ENCODE peak calls at places on chromosome X, in six cellular contexts. One of them, this sample, is unnamed.
A peak's percentile ranks its signal among the peaks of the same experiment; 100 is the strongest.

GRCh38 chrX:41178201-41178600 is 93.0 kb downstream of the USP9X start:
- DNase-seq in CD8-positive, alpha-beta T cell: no peak
- DNase-seq in left lung: no peak
- DNase-seq in tibial nerve: no peak
- DNase-seq in Peyer's patch: no peak
- DNase-seq in psoas muscle: no peak
- DNase-seq in this sample: no peak

GRCh38 chrX:19775830-19776498 is 111.4 kb downstream of the SH3KBP1 start:
- DNase-seq in left lung: no peak
- DNase-seq in psoas muscle: no peak
- DNase-seq in Peyer's patch: no peak
- DNase-seq in CD8-positive, alpha-beta T cell: no peak
- DNase-seq in tibial nerve: no peak
- DNase-seq in this sample: no peak

GRCh38 chrX:37349131-37350033 is at the start of gene PRRG1:
- DNase-seq in CD8-positive, alpha-beta T cell: no peak
- DNase-seq in psoas muscle: peak; percentile 89
- DNase-seq in tibial nerve: peak; percentile 43
- DNase-seq in left lung: peak; percentile 83
- DNase-seq in Peyer's patch: no peak
- DNase-seq in this sample: peak; percentile 80

GRCh38 chrX:105882581-105883275 is 60.4 kb downstream of the NRK start:
- DNase-seq in Peyer's patch: no peak
- DNase-seq in left lung: no peak
- DNase-seq in psoas muscle: no peak
- DNase-seq in tibial nerve: no peak
- DNase-seq in CD8-positive, alpha-beta T cell: no peak
- DNase-seq in this sample: no peak

GRCh38 chrX:121259170-121259569 is 211.8 kb downstream of the GLUD2 start:
- DNase-seq in tibial nerve: no peak
- DNase-seq in left lung: no peak
- DNase-seq in CD8-positive, alpha-beta T cell: no peak
- DNase-seq in Peyer's patch: no peak
- DNase-seq in psoas muscle: no peak
- DNase-seq in this sample: no peak

GRCh38 chrX:95071621-95072020 is 1397.6 kb downstream of the FAM133A start:
- DNase-seq in tibial nerve: no peak
- DNase-seq in left lung: no peak
- DNase-seq in psoas muscle: no peak
- DNase-seq in Peyer's patch: no peak
- DNase-seq in CD8-positive, alpha-beta T cell: no peak
- DNase-seq in this sample: peak; percentile 20

GRCh38 chrX:13223868-13224555 is 95.8 kb downstream of the ATXN3L start:
- DNase-seq in CD8-positive, alpha-beta T cell: no peak
- DNase-seq in left lung: no peak
- DNase-seq in tibial nerve: no peak
- DNase-seq in psoas muscle: no peak
- DNase-seq in Peyer's patch: no peak
- DNase-seq in this sample: peak; percentile 94

GRCh38 chrX:134932528-134933217 is 58.1 kb upstream of the SMIM10 start:
- DNase-seq in tibial nerve: no peak
- DNase-seq in Peyer's patch: no peak
- DNase-seq in CD8-positive, alpha-beta T cell: no peak
- DNase-seq in psoas muscle: no peak
- DNase-seq in left lung: no peak
- DNase-seq in this sample: peak; percentile 56

GRCh38 chrX:103688949-103689348 is 2.5 kb upstream of the MORF4L2 start:
- DNase-seq in tibial nerve: no peak
- DNase-seq in Peyer's patch: no peak
- DNase-seq in left lung: no peak
- DNase-seq in psoas muscle: no peak
- DNase-seq in CD8-positive, alpha-beta T cell: no peak
- DNase-seq in this sample: peak; percentile 60

GRCh38 chrX:22081475-22082092 is 49.5 kb downstream of the PHEX start:
- DNase-seq in Peyer's patch: peak; percentile 50
- DNase-seq in left lung: peak; percentile 53
- DNase-seq in psoas muscle: peak; percentile 53
- DNase-seq in tibial nerve: peak; percentile 48
- DNase-seq in CD8-positive, alpha-beta T cell: no peak
- DNase-seq in this sample: peak; percentile 75

GRCh38 chrX:153744210-153745066 is 19.6 kb upstream of the PLXNB3 start:
- DNase-seq in tibial nerve: no peak
- DNase-seq in CD8-positive, alpha-beta T cell: no peak
- DNase-seq in Peyer's patch: no peak
- DNase-seq in psoas muscle: no peak
- DNase-seq in left lung: no peak
- DNase-seq in this sample: peak; percentile 7

GRCh38 chrX:41412261-41413167 is 34.6 kb upstream of the NYX start:
- DNase-seq in Peyer's patch: no peak
- DNase-seq in CD8-positive, alpha-beta T cell: no peak
- DNase-seq in tibial nerve: peak; percentile 10
- DNase-seq in left lung: no peak
- DNase-seq in psoas muscle: no peak
- DNase-seq in this sample: no peak

GRCh38 chrX:151516538-151517187 is 46.8 kb upstream of the PASD1 start:
- DNase-seq in psoas muscle: no peak
- DNase-seq in CD8-positive, alpha-beta T cell: no peak
- DNase-seq in tibial nerve: no peak
- DNase-seq in Peyer's patch: no peak
- DNase-seq in left lung: no peak
- DNase-seq in this sample: no peak

GRCh38 chrX:20527458-20528099 is 260.9 kb upstream of the RPS6KA3 start:
- DNase-seq in CD8-positive, alpha-beta T cell: no peak
- DNase-seq in psoas muscle: peak; percentile 48
- DNase-seq in Peyer's patch: no peak
- DNase-seq in tibial nerve: peak; percentile 18
- DNase-seq in left lung: no peak
- DNase-seq in this sample: peak; percentile 61

GRCh38 chrX:151488677-151489076 is 74.8 kb upstream of the PASD1 start:
- DNase-seq in Peyer's patch: no peak
- DNase-seq in left lung: no peak
- DNase-seq in tibial nerve: no peak
- DNase-seq in CD8-positive, alpha-beta T cell: no peak
- DNase-seq in psoas muscle: no peak
- DNase-seq in this sample: no peak

GRCh38 chrX:154799554-154800348 is 5.5 kb downstream of the MPP1 start:
- DNase-seq in tibial nerve: no peak
- DNase-seq in CD8-positive, alpha-beta T cell: no peak
- DNase-seq in Peyer's patch: no peak
- DNase-seq in left lung: no peak
- DNase-seq in psoas muscle: no peak
- DNase-seq in this sample: peak; percentile 64

GRCh38 chrX:57752866-57753265 is 72.8 kb upstream of the NLRP2B start:
- DNase-seq in psoas muscle: no peak
- DNase-seq in tibial nerve: no peak
- DNase-seq in Peyer's patch: no peak
- DNase-seq in left lung: no peak
- DNase-seq in CD8-positive, alpha-beta T cell: no peak
- DNase-seq in this sample: no peak

GRCh38 chrX:40772290-40772689 is 36.9 kb upstream of the MED14 start:
- DNase-seq in Peyer's patch: no peak
- DNase-seq in CD8-positive, alpha-beta T cell: no peak
- DNase-seq in psoas muscle: no peak
- DNase-seq in tibial nerve: no peak
- DNase-seq in left lung: no peak
- DNase-seq in this sample: peak; percentile 89

GRCh38 chrX:13376857-13377441 is 57.1 kb upstream of the ATXN3L start:
- DNase-seq in tibial nerve: peak; percentile 24
- DNase-seq in psoas muscle: no peak
- DNase-seq in left lung: peak; percentile 34
- DNase-seq in CD8-positive, alpha-beta T cell: no peak
- DNase-seq in Peyer's patch: no peak
- DNase-seq in this sample: peak; percentile 71

GRCh38 chrX:115960440-115961084 is 210.0 kb upstream of the AGTR2 start:
- DNase-seq in Peyer's patch: no peak
- DNase-seq in CD8-positive, alpha-beta T cell: no peak
- DNase-seq in psoas muscle: no peak
- DNase-seq in left lung: no peak
- DNase-seq in tibial nerve: no peak
- DNase-seq in this sample: peak; percentile 25

GRCh38 chrX:103626855-103627254 is 1.9 kb upstream of the TCEAL1 start:
- DNase-seq in tibial nerve: no peak
- DNase-seq in CD8-positive, alpha-beta T cell: no peak
- DNase-seq in Peyer's patch: no peak
- DNase-seq in psoas muscle: no peak
- DNase-seq in left lung: no peak
- DNase-seq in this sample: peak; percentile 36

GRCh38 chrX:47936940-47937317 is 66.9 kb downstream of the ZNF182 start:
- DNase-seq in CD8-positive, alpha-beta T cell: no peak
- DNase-seq in psoas muscle: no peak
- DNase-seq in left lung: no peak
- DNase-seq in tibial nerve: no peak
- DNase-seq in Peyer's patch: no peak
- DNase-seq in this sample: no peak
- H3K4me3 ChIP-seq in CD8-positive, alpha-beta T cell: peak overlapping the region; percentile 17
- H3K4me3 ChIP-seq in psoas muscle: no peak overlapping the region
- H3K4me3 ChIP-seq in left lung: no peak overlapping the region
- H3K4me3 ChIP-seq in tibial nerve: no peak overlapping the region
- H3K4me3 ChIP-seq in Peyer's patch: no peak overlapping the region
- H3K4me3 ChIP-seq in this sample: no peak overlapping the region

GRCh38 chrX:140087865-140088264 is 122.5 kb upstream of the CXorf66 start:
- DNase-seq in psoas muscle: no peak
- DNase-seq in Peyer's patch: no peak
- DNase-seq in CD8-positive, alpha-beta T cell: no peak
- DNase-seq in left lung: no peak
- DNase-seq in tibial nerve: no peak
- DNase-seq in this sample: no peak

GRCh38 chrX:140092121-140092520 is 126.8 kb upstream of the CXorf66 start:
- DNase-seq in Peyer's patch: no peak
- DNase-seq in left lung: no peak
- DNase-seq in CD8-positive, alpha-beta T cell: no peak
- DNase-seq in psoas muscle: no peak
- DNase-seq in tibial nerve: no peak
- DNase-seq in this sample: no peak

GRCh38 chrX:140090800-140091275 is 125.5 kb upstream of the CXorf66 start:
- DNase-seq in left lung: no peak
- DNase-seq in CD8-positive, alpha-beta T cell: no peak
- DNase-seq in psoas muscle: no peak
- DNase-seq in Peyer's patch: no peak
- DNase-seq in tibial nerve: no peak
- DNase-seq in this sample: no peak

GRCh38 chrX:140088438-140088837 is 123.1 kb upstream of the CXorf66 start:
- DNase-seq in tibial nerve: no peak
- DNase-seq in CD8-positive, alpha-beta T cell: no peak
- DNase-seq in psoas muscle: no peak
- DNase-seq in left lung: no peak
- DNase-seq in Peyer's patch: no peak
- DNase-seq in this sample: no peak

DNA sequence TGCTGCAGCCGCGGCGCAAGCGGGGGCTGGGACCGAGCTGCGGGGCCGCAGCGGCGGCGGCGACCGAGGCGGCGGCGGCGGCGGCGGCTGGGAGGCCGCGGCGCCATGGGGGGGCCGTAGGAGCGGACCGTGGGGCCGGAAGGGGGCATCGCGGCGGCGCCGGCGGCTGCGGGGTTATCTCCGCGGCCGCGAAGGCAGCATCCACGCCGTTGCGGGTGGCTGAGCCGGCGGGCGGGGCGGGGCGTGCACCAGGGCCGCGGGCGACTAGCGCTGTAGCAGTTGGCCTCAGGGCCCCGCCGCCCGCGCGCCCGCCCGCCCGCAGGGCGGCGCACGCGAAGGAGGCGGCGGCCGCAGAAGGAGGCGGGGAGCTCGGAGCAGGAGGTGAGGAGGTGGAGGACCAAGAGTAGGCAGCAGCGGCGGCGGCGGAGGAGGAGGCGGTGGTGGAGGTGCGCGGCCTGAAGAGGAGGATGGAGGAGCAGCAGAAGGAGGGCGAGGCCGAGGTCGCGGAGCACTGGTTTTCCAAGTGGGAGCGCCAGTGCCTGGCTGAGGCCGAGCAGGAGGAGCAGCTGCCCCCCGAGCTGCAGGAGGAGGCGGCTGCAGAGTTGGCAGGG is 126.1 kb upstream of the CXorf66 start:
- DNase-seq in psoas muscle: peak; percentile 51
- DNase-seq in tibial nerve: no peak
- DNase-seq in CD8-positive, alpha-beta T cell: no peak
- DNase-seq in Peyer's patch: no peak
- DNase-seq in left lung: no peak
- DNase-seq in this sample: no peak
- TF ChIP-seq CTCF in psoas muscle: no peak
- TF ChIP-seq CTCF in tibial nerve: no peak
- TF ChIP-seq CTCF in CD8-positive, alpha-beta T cell: no peak
- TF ChIP-seq CTCF in Peyer's patch: no peak
- TF ChIP-seq CTCF in left lung: no peak
- TF ChIP-seq CTCF in this sample: no peak

GRCh38 chrX:17634542-17635207 is 102.6 kb upstream of the SCML1 start:
- DNase-seq in Peyer's patch: no peak
- DNase-seq in psoas muscle: no peak
- DNase-seq in tibial nerve: no peak
- DNase-seq in CD8-positive, alpha-beta T cell: no peak
- DNase-seq in left lung: no peak
- DNase-seq in this sample: no peak
- H3K27me3 ChIP-seq in Peyer's patch: no peaks in the 10 kb centered on the region
- H3K27me3 ChIP-seq in psoas muscle: no peaks in the 10 kb centered on the region
- H3K27me3 ChIP-seq in tibial nerve: no peaks in the 10 kb centered on the region
- H3K27me3 ChIP-seq in CD8-positive, alpha-beta T cell: no peaks in the 10 kb centered on the region
- H3K27me3 ChIP-seq in left lung: no peaks in the 10 kb centered on the region
- H3K27me3 ChIP-seq in this sample: no peaks in the 10 kb centered on the region

DNA sequence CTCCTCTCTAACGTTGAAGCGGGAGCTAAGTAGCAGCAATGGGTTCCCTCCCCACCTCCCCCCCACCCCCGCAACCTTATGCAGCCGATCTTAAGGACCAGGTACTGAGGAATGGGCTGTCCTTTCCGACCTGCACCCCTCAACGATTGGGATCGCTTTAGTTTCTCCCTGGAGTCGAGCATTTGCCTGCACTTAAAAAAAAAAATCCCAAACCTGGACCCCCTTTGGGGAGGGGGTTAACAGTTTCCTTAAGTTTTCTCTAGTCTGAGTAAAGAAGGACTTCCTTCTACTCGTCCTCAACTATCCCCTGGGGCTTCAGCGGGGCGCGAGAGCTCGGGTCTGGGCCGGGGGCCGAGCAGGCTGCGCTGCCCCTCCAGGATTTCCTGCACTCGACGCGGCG is 25.7 kb upstream of the BCORL1 start:
- DNase-seq in tibial nerve: no peak
- DNase-seq in CD8-positive, alpha-beta T cell: no peak
- DNase-seq in Peyer's patch: no peak
- DNase-seq in left lung: no peak
- DNase-seq in psoas muscle: no peak
- DNase-seq in this sample: no peak
- H3K4me3 ChIP-seq in tibial nerve: peak overlapping the region; percentile 33
- H3K4me3 ChIP-seq in CD8-positive, alpha-beta T cell: no peak overlapping the region
- H3K4me3 ChIP-seq in Peyer's patch: peak overlapping the region; percentile 40
- H3K4me3 ChIP-seq in left lung: peak overlapping the region; percentile 39
- H3K4me3 ChIP-seq in psoas muscle: peak overlapping the region; percentile 61
- H3K4me3 ChIP-seq in this sample: no peak overlapping the region

DNA sequence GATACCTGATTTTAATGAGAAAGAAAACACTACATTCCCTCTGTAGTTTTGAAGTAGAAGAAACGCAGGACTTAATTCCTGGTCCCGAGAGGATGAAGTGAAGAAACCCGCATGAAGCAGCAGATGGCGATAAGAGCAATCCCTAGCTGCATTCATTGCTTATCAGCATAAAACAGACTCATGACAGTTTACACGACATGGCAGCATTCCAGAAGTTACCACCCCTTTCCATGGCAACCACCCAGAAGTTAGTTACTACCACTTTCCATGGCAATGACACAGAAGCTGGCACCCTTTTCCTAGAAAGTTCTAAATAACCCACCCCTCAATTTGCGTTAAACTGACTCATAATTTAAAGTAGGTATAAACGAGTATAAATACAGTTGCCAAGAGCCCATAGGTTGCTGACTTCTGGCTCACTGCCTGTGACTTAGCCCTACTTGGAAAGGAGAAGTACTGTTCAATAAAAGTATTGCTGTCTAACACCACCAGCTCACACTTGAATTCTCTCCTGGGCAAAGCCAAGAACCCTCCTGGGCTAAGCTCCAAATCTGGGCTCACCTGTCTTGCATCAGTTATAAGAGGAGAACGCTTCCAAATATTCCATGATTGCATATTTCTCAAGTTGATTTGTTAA is 5.5 kb upstream of the XAGE2 start:
- DNase-seq in CD8-positive, alpha-beta T cell: no peak
- DNase-seq in psoas muscle: no peak
- DNase-seq in Peyer's patch: no peak
- DNase-seq in tibial nerve: no peak
- DNase-seq in left lung: no peak
- DNase-seq in this sample: no peak
- TF ChIP-seq CTCF in CD8-positive, alpha-beta T cell: no peak
- TF ChIP-seq CTCF in psoas muscle: no peak
- TF ChIP-seq CTCF in Peyer's patch: no peak
- TF ChIP-seq CTCF in tibial nerve: no peak
- TF ChIP-seq CTCF in left lung: no peak
- TF ChIP-seq CTCF in this sample: peak; percentile 22

This sample was measured in PC-3.